ENCODE peak calls at places on chromosome 19, in five cellular contexts. F is AG09309; V is activated naive CD8-positive, alpha-beta T cell treated with anti-CD3 and anti-CD28 coated beads, Interleukin-2, amount 50 U/mL, for 24 hours; Q is Calu3; X is T1000. D is an unnamed sample.

GRCh38 chr19:46586294-46586693 is 14.8 kb upstream of the CALM3 start:
- DNase-seq in F (no peak), V (no peak), Q (no peak), X (no peak), D (no peak)

GRCh38 chr19:400976-401835 is 7.7 kb downstream of the C2CD4C start:
- DNase-seq in F (no peak), V (no peak), Q (no peak), X (no peak), D (no peak)

GRCh38 chr19:17929056-17929455 is 3.8 kb upstream of the CCDC124 start:
- DNase-seq in F (no peak), V (no peak), Q (no peak), X (no peak), D (no peak)

GRCh38 chr19:899363-900301 is 6.3 kb downstream of the RNU6-9 start:
- DNase-seq in F (no peak), V (no peak), Q (no peak), X (no peak), D (no peak)

GRCh38 chr19:40662925-40663711 is 27.3 kb downstream of the NUMBL start:
- DNase-seq in F (no peak), V (peak), Q (peak), X (peak), D (peak)

GRCh38 chr19:49361438-49362047 is 673 bp downstream of the TEAD2 start:
- DNase-seq in F (peak), V (peak), Q (peak), X (peak), D (peak)

GRCh38 chr19:19445288-19445687 is 39.8 kb downstream of the GATAD2A start:
- DNase-seq in F (no peak), V (no peak), Q (no peak), X (no peak), D (no peak)

GRCh38 chr19:8663920-8664670 is 33.7 kb downstream of the NFILZ start:
- DNase-seq in F (no peak), V (peak), Q (no peak), X (no peak), D (no peak)

GRCh38 chr19:7010722-7011593 is 10.3 kb downstream of the MBD3L2B start:
- DNase-seq in F (no peak), V (no peak), Q (no peak), X (no peak), D (no peak)

D was measured in renal cortical epithelial cell.